ENCODE peak calls at places on chromosome 22, in nine cellular contexts. One of them, this sample, is unnamed.
A peak's percentile ranks its signal among the peaks of the same experiment; 100 is the strongest.

GRCh38 chr22:48887394-48888332 is 940.0 kb downstream of the BRD1 start:
- DNase-seq in progenitor cell of endocrine pancreas: no peak
- DNase-seq in osteocyte: peak; percentile 34
- DNase-seq in RWPE2: no peak
- DNase-seq in psoas muscle: no peak
- DNase-seq in uterus: no peak
- DNase-seq in MCF 10A: no peak
- DNase-seq in endothelial cell: no peak
- DNase-seq in AG04450: no peak
- DNase-seq in this sample: no peak

GRCh38 chr22:35230839-35231584 is 26.3 kb upstream of the HMGXB4 start:
- DNase-seq in progenitor cell of endocrine pancreas: no peak
- DNase-seq in uterus: no peak
- DNase-seq in AG04450: no peak
- DNase-seq in psoas muscle: no peak
- DNase-seq in RWPE2: no peak
- DNase-seq in endothelial cell: no peak
- DNase-seq in MCF 10A: no peak
- DNase-seq in osteocyte: no peak
- DNase-seq in this sample: no peak

GRCh38 chr22:36986242-36986821 is 32.9 kb downstream of the TST start:
- DNase-seq in uterus: no peak
- DNase-seq in psoas muscle: no peak
- DNase-seq in RWPE2: no peak
- DNase-seq in AG04450: no peak
- DNase-seq in endothelial cell: peak; percentile 25
- DNase-seq in progenitor cell of endocrine pancreas: no peak
- DNase-seq in MCF 10A: peak; percentile 57
- DNase-seq in osteocyte: no peak
- DNase-seq in this sample: no peak

GRCh38 chr22:34160117-34160758 is 240.0 kb upstream of the LARGE1 start:
- DNase-seq in progenitor cell of endocrine pancreas: no peak
- DNase-seq in AG04450: no peak
- DNase-seq in psoas muscle: no peak
- DNase-seq in MCF 10A: no peak
- DNase-seq in osteocyte: no peak
- DNase-seq in uterus: no peak
- DNase-seq in endothelial cell: no peak
- DNase-seq in RWPE2: no peak
- DNase-seq in this sample: no peak

GRCh38 chr22:28813772-28814518 is 13.6 kb upstream of the XBP1 start:
- DNase-seq in osteocyte: no peak
- DNase-seq in psoas muscle: no peak
- DNase-seq in AG04450: no peak
- DNase-seq in uterus: peak; percentile 56
- DNase-seq in RWPE2: no peak
- DNase-seq in progenitor cell of endocrine pancreas: no peak
- DNase-seq in endothelial cell: no peak
- DNase-seq in MCF 10A: no peak
- DNase-seq in this sample: no peak

GRCh38 chr22:37279469-37279868 is 2.8 kb upstream of the CYTH4 start:
- DNase-seq in RWPE2: no peak
- DNase-seq in AG04450: no peak
- DNase-seq in progenitor cell of endocrine pancreas: no peak
- DNase-seq in osteocyte: no peak
- DNase-seq in psoas muscle: no peak
- DNase-seq in MCF 10A: no peak
- DNase-seq in uterus: no peak
- DNase-seq in endothelial cell: no peak
- DNase-seq in this sample: no peak

GRCh38 chr22:29691636-29692326 is 28.0 kb upstream of the CABP7 start:
- DNase-seq in endothelial cell: no peak
- DNase-seq in uterus: no peak
- DNase-seq in psoas muscle: no peak
- DNase-seq in progenitor cell of endocrine pancreas: no peak
- DNase-seq in osteocyte: no peak
- DNase-seq in MCF 10A: no peak
- DNase-seq in AG04450: no peak
- DNase-seq in RWPE2: no peak
- DNase-seq in this sample: no peak

GRCh38 chr22:31451709-31452571 is 37.7 kb downstream of the EIF4ENIF1 start:
- DNase-seq in psoas muscle: no peak
- DNase-seq in RWPE2: no peak
- DNase-seq in AG04450: peak; percentile 1
- DNase-seq in osteocyte: no peak
- DNase-seq in MCF 10A: peak; percentile 60
- DNase-seq in progenitor cell of endocrine pancreas: no peak
- DNase-seq in uterus: no peak
- DNase-seq in endothelial cell: peak; percentile 6
- DNase-seq in this sample: no peak

GRCh38 chr22:38981005-38981658 is 1.0 kb upstream of the APOBEC3B start:
- DNase-seq in osteocyte: no peak
- DNase-seq in uterus: peak; percentile 55
- DNase-seq in psoas muscle: no peak
- DNase-seq in AG04450: no peak
- DNase-seq in MCF 10A: peak; percentile 72
- DNase-seq in endothelial cell: no peak
- DNase-seq in RWPE2: no peak
- DNase-seq in progenitor cell of endocrine pancreas: no peak
- DNase-seq in this sample: peak; percentile 49

GRCh38 chr22:46159777-46160176 is 9.5 kb downstream of the PPARA start:
- DNase-seq in endothelial cell: no peak
- DNase-seq in psoas muscle: no peak
- DNase-seq in AG04450: no peak
- DNase-seq in osteocyte: no peak
- DNase-seq in RWPE2: no peak
- DNase-seq in progenitor cell of endocrine pancreas: no peak
- DNase-seq in uterus: no peak
- DNase-seq in MCF 10A: no peak
- DNase-seq in this sample: no peak

DNA sequence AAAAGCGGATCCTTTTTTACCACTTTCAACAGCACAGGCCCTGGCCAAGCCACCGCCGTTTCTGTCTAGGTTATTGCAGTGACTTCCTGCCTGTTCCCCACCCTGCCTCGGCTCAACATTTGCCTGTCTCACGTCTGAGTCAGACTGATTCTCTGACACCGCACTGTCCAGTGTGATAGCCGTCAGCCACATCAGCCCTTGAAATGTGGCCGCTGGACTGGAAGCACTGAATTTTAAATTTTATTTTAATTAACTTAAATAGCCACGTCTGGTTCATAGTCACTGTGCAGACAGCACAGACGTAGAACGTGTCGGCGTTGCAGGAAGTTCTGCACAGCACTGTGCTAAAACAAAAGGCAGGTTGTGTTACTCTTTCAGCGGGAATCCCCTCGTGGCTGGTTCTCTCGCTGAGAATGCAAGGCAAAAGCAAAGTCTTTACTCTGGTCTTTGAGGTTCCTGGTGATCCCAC is 56.3 kb upstream of the ADSL start:
- DNase-seq in osteocyte: no peak
- DNase-seq in uterus: no peak
- DNase-seq in MCF 10A: no peak
- DNase-seq in endothelial cell: no peak
- DNase-seq in RWPE2: no peak
- DNase-seq in AG04450: no peak
- DNase-seq in psoas muscle: no peak
- DNase-seq in progenitor cell of endocrine pancreas: no peak
- DNase-seq in this sample: no peak
- TF ChIP-seq CTCF in osteocyte: no peak
- TF ChIP-seq CTCF in uterus: no peak
- TF ChIP-seq CTCF in MCF 10A: no peak
- TF ChIP-seq CTCF in endothelial cell: no peak
- TF ChIP-seq CTCF in RWPE2: no peak
- TF ChIP-seq CTCF in AG04450: no peak
- TF ChIP-seq CTCF in psoas muscle: no peak
- TF ChIP-seq CTCF in progenitor cell of endocrine pancreas: no peak
- TF ChIP-seq CTCF in this sample: no peak

GRCh38 chr22:18954333-18954732 is 18.2 kb upstream of the PRODH start:
- DNase-seq in endothelial cell: peak; percentile 86
- DNase-seq in osteocyte: peak; percentile 92
- DNase-seq in AG04450: peak; percentile 6
- DNase-seq in uterus: no peak
- DNase-seq in RWPE2: peak; percentile 50
- DNase-seq in MCF 10A: peak; percentile 56
- DNase-seq in psoas muscle: peak; percentile 57
- DNase-seq in progenitor cell of endocrine pancreas: peak; percentile 78
- DNase-seq in this sample: peak; percentile 92

GRCh38 chr22:18952022-18952421 is 15.9 kb upstream of the PRODH start:
- DNase-seq in RWPE2: peak; percentile 29
- DNase-seq in endothelial cell: peak; percentile 1
- DNase-seq in osteocyte: no peak
- DNase-seq in MCF 10A: no peak
- DNase-seq in progenitor cell of endocrine pancreas: no peak
- DNase-seq in uterus: no peak
- DNase-seq in AG04450: no peak
- DNase-seq in psoas muscle: no peak
- DNase-seq in this sample: peak; percentile 47

GRCh38 chr22:18954941-18955571 is 19.0 kb upstream of the PRODH start:
- DNase-seq in MCF 10A: no peak
- DNase-seq in endothelial cell: no peak
- DNase-seq in osteocyte: no peak
- DNase-seq in psoas muscle: no peak
- DNase-seq in AG04450: no peak
- DNase-seq in progenitor cell of endocrine pancreas: no peak
- DNase-seq in uterus: no peak
- DNase-seq in RWPE2: peak; percentile 35
- DNase-seq in this sample: peak; percentile 77

GRCh38 chr22:18947905-18948304 is 11.8 kb upstream of the PRODH start:
- DNase-seq in RWPE2: peak; percentile 34
- DNase-seq in MCF 10A: no peak
- DNase-seq in AG04450: no peak
- DNase-seq in psoas muscle: no peak
- DNase-seq in progenitor cell of endocrine pancreas: no peak
- DNase-seq in uterus: peak; percentile 5
- DNase-seq in endothelial cell: peak; percentile 1
- DNase-seq in osteocyte: peak; percentile 19
- DNase-seq in this sample: no peak

GRCh38 chr22:18950141-18950540 is 14.0 kb upstream of the PRODH start:
- DNase-seq in endothelial cell: peak; percentile 2
- DNase-seq in psoas muscle: no peak
- DNase-seq in RWPE2: no peak
- DNase-seq in uterus: no peak
- DNase-seq in osteocyte: no peak
- DNase-seq in MCF 10A: no peak
- DNase-seq in progenitor cell of endocrine pancreas: no peak
- DNase-seq in AG04450: no peak
- DNase-seq in this sample: peak; percentile 60
- TF ChIP-seq CTCF in endothelial cell: no peak
- TF ChIP-seq CTCF in psoas muscle: no peak
- TF ChIP-seq CTCF in RWPE2: no peak
- TF ChIP-seq CTCF in uterus: no peak
- TF ChIP-seq CTCF in osteocyte: no peak
- TF ChIP-seq CTCF in MCF 10A: no peak
- TF ChIP-seq CTCF in progenitor cell of endocrine pancreas: no peak
- TF ChIP-seq CTCF in AG04450: no peak
- TF ChIP-seq CTCF in this sample: no peak

GRCh38 chr22:22395230-22395629 is 113.3 kb downstream of the ZNF280B start:
- DNase-seq in MCF 10A: no peak
- DNase-seq in RWPE2: no peak
- DNase-seq in progenitor cell of endocrine pancreas: no peak
- DNase-seq in osteocyte: peak; percentile 48
- DNase-seq in psoas muscle: no peak
- DNase-seq in endothelial cell: no peak
- DNase-seq in AG04450: no peak
- DNase-seq in uterus: no peak
- DNase-seq in this sample: no peak

GRCh38 chr22:22396741-22397291 is 111.7 kb downstream of the ZNF280B start:
- DNase-seq in AG04450: no peak
- DNase-seq in uterus: no peak
- DNase-seq in endothelial cell: no peak
- DNase-seq in psoas muscle: no peak
- DNase-seq in progenitor cell of endocrine pancreas: no peak
- DNase-seq in osteocyte: peak; percentile 73
- DNase-seq in MCF 10A: no peak
- DNase-seq in RWPE2: no peak
- DNase-seq in this sample: no peak

GRCh38 chr22:22397875-22398524 is 110.5 kb downstream of the ZNF280B start:
- DNase-seq in RWPE2: no peak
- DNase-seq in AG04450: no peak
- DNase-seq in progenitor cell of endocrine pancreas: no peak
- DNase-seq in psoas muscle: no peak
- DNase-seq in endothelial cell: no peak
- DNase-seq in osteocyte: no peak
- DNase-seq in MCF 10A: no peak
- DNase-seq in uterus: no peak
- DNase-seq in this sample: no peak

GRCh38 chr22:22398530-22399327 is 109.8 kb downstream of the ZNF280B start:
- DNase-seq in progenitor cell of endocrine pancreas: no peak
- DNase-seq in MCF 10A: no peak
- DNase-seq in RWPE2: no peak
- DNase-seq in osteocyte: peak; percentile 76
- DNase-seq in AG04450: no peak
- DNase-seq in uterus: no peak
- DNase-seq in psoas muscle: no peak
- DNase-seq in endothelial cell: no peak
- DNase-seq in this sample: no peak

DNA sequence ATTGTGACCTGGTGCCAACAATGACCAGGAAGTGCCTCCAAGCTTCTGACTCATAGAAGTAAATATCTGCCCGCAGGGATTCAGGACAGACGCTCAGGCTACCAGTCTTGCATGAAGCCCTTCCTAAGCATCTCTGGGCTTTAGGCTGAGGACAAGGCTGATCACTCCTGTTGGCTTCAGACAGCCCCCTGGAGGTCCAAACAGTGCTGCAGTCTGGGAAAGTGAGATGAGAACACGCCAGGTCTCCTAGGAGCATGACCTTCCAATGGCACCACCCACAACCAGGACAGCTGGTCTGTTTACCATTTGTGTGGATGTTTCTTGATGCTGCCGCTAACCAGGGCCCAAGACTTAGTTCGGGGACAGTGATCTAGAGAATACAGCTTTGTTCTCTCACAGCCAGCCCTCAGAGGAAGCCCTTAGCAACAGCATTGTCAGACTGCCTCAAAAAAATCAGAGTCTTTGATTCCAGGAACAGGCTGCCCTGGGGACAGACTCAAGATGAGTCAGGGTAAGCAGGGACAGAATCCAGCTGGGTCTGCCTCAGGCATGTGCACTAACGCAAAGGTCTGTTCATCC is 111.2 kb downstream of the ZNF280B start:
- DNase-seq in MCF 10A: peak; percentile 50
- DNase-seq in AG04450: no peak
- DNase-seq in progenitor cell of endocrine pancreas: no peak
- DNase-seq in endothelial cell: peak; percentile 21
- DNase-seq in RWPE2: no peak
- DNase-seq in uterus: no peak
- DNase-seq in psoas muscle: peak; percentile 33
- DNase-seq in osteocyte: peak; percentile 64
- DNase-seq in this sample: no peak
- TF ChIP-seq CTCF in MCF 10A: no peak
- TF ChIP-seq CTCF in AG04450: no peak
- TF ChIP-seq CTCF in progenitor cell of endocrine pancreas: peak; percentile 25
- TF ChIP-seq CTCF in endothelial cell: no peak
- TF ChIP-seq CTCF in RWPE2: no peak
- TF ChIP-seq CTCF in uterus: no peak
- TF ChIP-seq CTCF in psoas muscle: no peak
- TF ChIP-seq CTCF in osteocyte: no peak
- TF ChIP-seq CTCF in this sample: peak; percentile 19

DNA sequence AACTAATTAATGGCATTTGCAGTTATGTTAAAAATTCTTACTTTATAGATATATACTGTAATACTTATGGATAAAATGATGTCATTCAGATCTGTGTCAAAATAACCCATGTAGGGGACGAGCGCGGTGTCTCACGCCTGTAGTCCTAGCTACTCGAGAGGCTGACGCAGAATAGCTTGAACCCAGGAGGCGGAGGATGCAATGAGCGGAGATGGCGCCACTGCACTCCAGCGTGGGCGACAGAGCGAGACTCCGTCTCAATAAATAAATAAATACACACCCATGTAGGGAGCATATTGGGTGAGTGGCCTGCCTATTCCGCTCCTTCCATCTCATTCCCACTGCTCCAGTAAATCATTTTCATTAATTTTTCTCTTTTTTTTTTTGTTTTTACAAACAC is 7.1 kb downstream of the SNU13 start:
- DNase-seq in MCF 10A: no peak
- DNase-seq in progenitor cell of endocrine pancreas: no peak
- DNase-seq in RWPE2: no peak
- DNase-seq in osteocyte: no peak
- DNase-seq in AG04450: no peak
- DNase-seq in psoas muscle: no peak
- DNase-seq in uterus: no peak
- DNase-seq in endothelial cell: no peak
- DNase-seq in this sample: no peak
- TF ChIP-seq CTCF in MCF 10A: no peak
- TF ChIP-seq CTCF in progenitor cell of endocrine pancreas: no peak
- TF ChIP-seq CTCF in RWPE2: no peak
- TF ChIP-seq CTCF in osteocyte: no peak
- TF ChIP-seq CTCF in AG04450: no peak
- TF ChIP-seq CTCF in psoas muscle: no peak
- TF ChIP-seq CTCF in uterus: no peak
- TF ChIP-seq CTCF in endothelial cell: no peak
- TF ChIP-seq CTCF in this sample: no peak

This sample was measured in chondrocyte.